ENCODE peak calls at places on chromosomes 5 and 9, in eight cellular contexts. One of them, this sample, is unnamed.
A peak's percentile ranks its signal among the peaks of the same experiment; 100 is the strongest.

GRCh38 chr9:132042324-132042723 is 37.3 kb downstream of the MED27 start:
- DNase-seq in endodermal cell: no peak
- DNase-seq in HepG2: no peak
- DNase-seq in BE2C: no peak
- DNase-seq in IMR-90: peak; percentile 99
- DNase-seq in mesendoderm: peak; percentile 19
- DNase-seq in Peyer's patch: no peak
- DNase-seq in heart right ventricle: no peak
- DNase-seq in this sample: no peak

GRCh38 chr5:73280821-73281746 is 108.1 kb downstream of the TMEM174 start:
- DNase-seq in heart right ventricle: peak; percentile 54
- DNase-seq in Peyer's patch: no peak
- DNase-seq in mesendoderm: no peak
- DNase-seq in BE2C: peak; percentile 78
- DNase-seq in IMR-90: peak; percentile 65
- DNase-seq in HepG2: no peak
- DNase-seq in endodermal cell: no peak
- DNase-seq in this sample: no peak

GRCh38 chr9:136533775-136534157 is 12.1 kb downstream of the NOTCH1 start:
- DNase-seq in endodermal cell: no peak
- DNase-seq in IMR-90: no peak
- DNase-seq in BE2C: no peak
- DNase-seq in Peyer's patch: peak; percentile 81
- DNase-seq in heart right ventricle: no peak
- DNase-seq in HepG2: no peak
- DNase-seq in mesendoderm: no peak
- DNase-seq in this sample: peak; percentile 89

GRCh38 chr5:156414381-156414780 is 87.4 kb downstream of the SGCD start:
- DNase-seq in HepG2: no peak
- DNase-seq in BE2C: no peak
- DNase-seq in Peyer's patch: no peak
- DNase-seq in heart right ventricle: no peak
- DNase-seq in endodermal cell: no peak
- DNase-seq in IMR-90: peak; percentile 28
- DNase-seq in mesendoderm: no peak
- DNase-seq in this sample: no peak

GRCh38 chr5:31173621-31174020 is 19.9 kb upstream of the CDH6 start:
- DNase-seq in HepG2: no peak
- DNase-seq in IMR-90: no peak
- DNase-seq in BE2C: no peak
- DNase-seq in heart right ventricle: no peak
- DNase-seq in endodermal cell: no peak
- DNase-seq in mesendoderm: no peak
- DNase-seq in Peyer's patch: no peak
- DNase-seq in this sample: no peak

GRCh38 chr5:174668349-174668748 is 56.0 kb upstream of the MSX2 start:
- DNase-seq in endodermal cell: no peak
- DNase-seq in BE2C: no peak
- DNase-seq in IMR-90: no peak
- DNase-seq in heart right ventricle: no peak
- DNase-seq in HepG2: no peak
- DNase-seq in Peyer's patch: no peak
- DNase-seq in mesendoderm: no peak
- DNase-seq in this sample: no peak

GRCh38 chr9:70971698-70972097 is 149.7 kb downstream of the TRPM3 start:
- DNase-seq in BE2C: no peak
- DNase-seq in HepG2: no peak
- DNase-seq in heart right ventricle: no peak
- DNase-seq in endodermal cell: no peak
- DNase-seq in Peyer's patch: no peak
- DNase-seq in mesendoderm: peak; percentile 12
- DNase-seq in IMR-90: no peak
- DNase-seq in this sample: no peak

GRCh38 chr5:123429993-123430392 is 6.8 kb upstream of the CEP120 start:
- DNase-seq in mesendoderm: no peak
- DNase-seq in HepG2: peak; percentile 44
- DNase-seq in IMR-90: peak; percentile 94
- DNase-seq in endodermal cell: no peak
- DNase-seq in Peyer's patch: no peak
- DNase-seq in BE2C: no peak
- DNase-seq in heart right ventricle: no peak
- DNase-seq in this sample: no peak

GRCh38 chr9:93087971-93088655 is 7.9 kb upstream of the CARD19 start:
- DNase-seq in IMR-90: no peak
- DNase-seq in mesendoderm: no peak
- DNase-seq in HepG2: no peak
- DNase-seq in Peyer's patch: peak; percentile 46
- DNase-seq in heart right ventricle: no peak
- DNase-seq in endodermal cell: peak; percentile 15
- DNase-seq in BE2C: no peak
- DNase-seq in this sample: no peak

GRCh38 chr5:66742083-66742895 is 146.1 kb downstream of the MAST4 start:
- DNase-seq in HepG2: peak; percentile 33
- DNase-seq in endodermal cell: peak; percentile 63
- DNase-seq in mesendoderm: peak; percentile 35
- DNase-seq in heart right ventricle: peak; percentile 28
- DNase-seq in Peyer's patch: no peak
- DNase-seq in IMR-90: no peak
- DNase-seq in BE2C: no peak
- DNase-seq in this sample: peak; percentile 28

GRCh38 chr9:113511856-113512761 is 48.6 kb downstream of the RGS3 start:
- DNase-seq in HepG2: no peak
- DNase-seq in endodermal cell: no peak
- DNase-seq in IMR-90: peak; percentile 73
- DNase-seq in Peyer's patch: no peak
- DNase-seq in BE2C: no peak
- DNase-seq in mesendoderm: no peak
- DNase-seq in heart right ventricle: no peak
- DNase-seq in this sample: peak; percentile 49

GRCh38 chr5:171438753-171439152 is 19.3 kb downstream of the FGF18 start:
- DNase-seq in Peyer's patch: no peak
- DNase-seq in HepG2: no peak
- DNase-seq in endodermal cell: no peak
- DNase-seq in BE2C: no peak
- DNase-seq in heart right ventricle: no peak
- DNase-seq in IMR-90: no peak
- DNase-seq in mesendoderm: no peak
- DNase-seq in this sample: no peak

GRCh38 chr9:85577353-85577952 is 164.3 kb downstream of the AGTPBP1 start:
- DNase-seq in endodermal cell: no peak
- DNase-seq in Peyer's patch: no peak
- DNase-seq in BE2C: no peak
- DNase-seq in mesendoderm: no peak
- DNase-seq in HepG2: no peak
- DNase-seq in heart right ventricle: no peak
- DNase-seq in IMR-90: peak; percentile 4
- DNase-seq in this sample: no peak

GRCh38 chr9:63816742-63817621 is 1468.0 kb downstream of the FOXD4L5 start:
- DNase-seq in BE2C: peak; percentile 87
- DNase-seq in mesendoderm: peak; percentile 98
- DNase-seq in heart right ventricle: peak; percentile 80
- DNase-seq in Peyer's patch: peak; percentile 79
- DNase-seq in endodermal cell: peak; percentile 100
- DNase-seq in IMR-90: peak; percentile 82
- DNase-seq in HepG2: peak; percentile 70
- DNase-seq in this sample: peak; percentile 85

GRCh38 chr5:116598871-116599270 is 24.2 kb upstream of the SEMA6A start:
- DNase-seq in mesendoderm: no peak
- DNase-seq in HepG2: no peak
- DNase-seq in BE2C: no peak
- DNase-seq in heart right ventricle: no peak
- DNase-seq in IMR-90: no peak
- DNase-seq in Peyer's patch: no peak
- DNase-seq in endodermal cell: no peak
- DNase-seq in this sample: no peak

GRCh38 chr9:106921341-106921899 is 58.5 kb downstream of the ZNF462 start:
- DNase-seq in mesendoderm: peak; percentile 90
- DNase-seq in endodermal cell: peak; percentile 60
- DNase-seq in Peyer's patch: no peak
- DNase-seq in IMR-90: peak; percentile 84
- DNase-seq in heart right ventricle: peak; percentile 77
- DNase-seq in HepG2: peak; percentile 8
- DNase-seq in BE2C: peak; percentile 51
- DNase-seq in this sample: no peak

GRCh38 chr5:179195561-179196419 is 135.6 kb downstream of the ZNF354C start:
- DNase-seq in HepG2: no peak
- DNase-seq in IMR-90: no peak
- DNase-seq in heart right ventricle: no peak
- DNase-seq in mesendoderm: no peak
- DNase-seq in Peyer's patch: peak; percentile 30
- DNase-seq in endodermal cell: no peak
- DNase-seq in BE2C: peak; percentile 6
- DNase-seq in this sample: no peak

GRCh38 chr5:119750887-119751733 is 121.8 kb downstream of the FAM170A start:
- DNase-seq in Peyer's patch: no peak
- DNase-seq in BE2C: no peak
- DNase-seq in HepG2: no peak
- DNase-seq in heart right ventricle: no peak
- DNase-seq in mesendoderm: no peak
- DNase-seq in IMR-90: no peak
- DNase-seq in endodermal cell: no peak
- DNase-seq in this sample: no peak

GRCh38 chr5:179812135-179812825 is 5.6 kb upstream of the MGAT4B start:
- DNase-seq in IMR-90: no peak
- DNase-seq in BE2C: no peak
- DNase-seq in mesendoderm: no peak
- DNase-seq in Peyer's patch: no peak
- DNase-seq in HepG2: no peak
- DNase-seq in endodermal cell: no peak
- DNase-seq in heart right ventricle: peak; percentile 2
- DNase-seq in this sample: no peak

GRCh38 chr9:121774715-121775613 is 123.5 kb downstream of the DAB2IP start:
- DNase-seq in HepG2: no peak
- DNase-seq in endodermal cell: no peak
- DNase-seq in IMR-90: no peak
- DNase-seq in Peyer's patch: peak; percentile 41
- DNase-seq in BE2C: peak; percentile 10
- DNase-seq in heart right ventricle: peak; percentile 2
- DNase-seq in mesendoderm: no peak
- DNase-seq in this sample: peak; percentile 20

GRCh38 chr5:174731214-174732039 is 7.0 kb downstream of the MSX2 start:
- DNase-seq in mesendoderm: peak; percentile 85
- DNase-seq in BE2C: no peak
- DNase-seq in Peyer's patch: no peak
- DNase-seq in HepG2: no peak
- DNase-seq in IMR-90: no peak
- DNase-seq in heart right ventricle: no peak
- DNase-seq in endodermal cell: peak; percentile 77
- DNase-seq in this sample: no peak

GRCh38 chr5:124741711-124742496 is 4.5 kb downstream of the ZNF608 start:
- DNase-seq in endodermal cell: no peak
- DNase-seq in heart right ventricle: no peak
- DNase-seq in HepG2: no peak
- DNase-seq in IMR-90: peak; percentile 83
- DNase-seq in Peyer's patch: no peak
- DNase-seq in BE2C: no peak
- DNase-seq in mesendoderm: peak; percentile 92
- DNase-seq in this sample: no peak

GRCh38 chr5:61371474-61371873 is 39.4 kb downstream of the ZSWIM6 start:
- DNase-seq in BE2C: no peak
- DNase-seq in mesendoderm: peak; percentile 55
- DNase-seq in HepG2: no peak
- DNase-seq in heart right ventricle: no peak
- DNase-seq in IMR-90: no peak
- DNase-seq in endodermal cell: no peak
- DNase-seq in Peyer's patch: no peak
- DNase-seq in this sample: no peak

DNA sequence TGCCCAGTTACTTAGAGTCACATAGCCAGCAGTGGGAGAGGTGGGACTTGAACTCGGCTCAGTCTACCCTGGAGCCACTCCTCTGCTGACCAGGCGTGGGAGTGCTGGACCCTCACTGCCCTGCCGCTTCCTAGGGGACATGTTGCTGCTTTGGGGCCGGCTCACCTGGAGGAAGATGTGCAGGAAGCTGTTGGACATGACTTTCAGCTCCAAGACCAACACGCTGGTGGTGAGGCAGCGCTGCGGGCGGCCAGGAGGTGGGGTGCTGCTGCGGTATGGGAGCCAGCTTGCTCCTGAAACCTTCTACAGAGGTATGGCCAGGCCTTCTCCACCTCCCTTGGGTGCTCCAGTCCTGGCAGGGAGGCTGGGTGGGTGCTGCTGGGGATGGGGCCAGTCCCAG is 3.4 kb upstream of the CACFD1 start:
- DNase-seq in HepG2: no peak
- DNase-seq in BE2C: no peak
- DNase-seq in Peyer's patch: no peak
- DNase-seq in mesendoderm: no peak
- DNase-seq in heart right ventricle: no peak
- DNase-seq in IMR-90: no peak
- DNase-seq in endodermal cell: peak; percentile 74
- DNase-seq in this sample: no peak
- H3K4me1 ChIP-seq in HepG2: peaks cover 36% of the 10 kb centered on the region
- H3K4me1 ChIP-seq in BE2C: peaks cover 8% of the 10 kb centered on the region
- H3K4me1 ChIP-seq in Peyer's patch: no peaks in the 10 kb centered on the region
- H3K4me1 ChIP-seq in mesendoderm: peaks cover 4% of the 10 kb centered on the region
- H3K4me1 ChIP-seq in heart right ventricle: peaks cover 16% of the 10 kb centered on the region
- H3K4me1 ChIP-seq in IMR-90: peaks cover 7% of the 10 kb centered on the region
- H3K4me1 ChIP-seq in endodermal cell: peaks cover 2% of the 10 kb centered on the region
- H3K4me1 ChIP-seq in this sample: peaks cover 7% of the 10 kb centered on the region

GRCh38 chr5:151219138-151219537 is 4.8 kb downstream of the CCDC69 start:
- DNase-seq in BE2C: no peak
- DNase-seq in endodermal cell: no peak
- DNase-seq in heart right ventricle: no peak
- DNase-seq in mesendoderm: no peak
- DNase-seq in IMR-90: no peak
- DNase-seq in Peyer's patch: no peak
- DNase-seq in HepG2: no peak
- DNase-seq in this sample: no peak
- H3K4me1 ChIP-seq in BE2C: no peaks in the 10 kb centered on the region
- H3K4me1 ChIP-seq in endodermal cell: no peaks in the 10 kb centered on the region
- H3K4me1 ChIP-seq in heart right ventricle: peaks cover 78% of the 10 kb centered on the region
- H3K4me1 ChIP-seq in mesendoderm: peaks cover 2% of the 10 kb centered on the region
- H3K4me1 ChIP-seq in IMR-90: peaks cover 5% of the 10 kb centered on the region
- H3K4me1 ChIP-seq in Peyer's patch: peaks cover 37% of the 10 kb centered on the region
- H3K4me1 ChIP-seq in HepG2: peaks cover 46% of the 10 kb centered on the region
- H3K4me1 ChIP-seq in this sample: peaks cover 23% of the 10 kb centered on the region

GRCh38 chr5:172550996-172551395 is 90.1 kb upstream of the NEURL1B start:
- DNase-seq in HepG2: no peak
- DNase-seq in IMR-90: no peak
- DNase-seq in BE2C: no peak
- DNase-seq in Peyer's patch: no peak
- DNase-seq in endodermal cell: peak; percentile 41
- DNase-seq in heart right ventricle: no peak
- DNase-seq in mesendoderm: no peak
- DNase-seq in this sample: no peak
- H3K4me1 ChIP-seq in HepG2: no peaks in the 10 kb centered on the region
- H3K4me1 ChIP-seq in IMR-90: no peaks in the 10 kb centered on the region
- H3K4me1 ChIP-seq in BE2C: peaks cover 9% of the 10 kb centered on the region
- H3K4me1 ChIP-seq in Peyer's patch: no peaks in the 10 kb centered on the region
- H3K4me1 ChIP-seq in endodermal cell: no peaks in the 10 kb centered on the region
- H3K4me1 ChIP-seq in heart right ventricle: peaks cover 29% of the 10 kb centered on the region
- H3K4me1 ChIP-seq in mesendoderm: no peaks in the 10 kb centered on the region
- H3K4me1 ChIP-seq in this sample: peaks cover 2% of the 10 kb centered on the region

DNA sequence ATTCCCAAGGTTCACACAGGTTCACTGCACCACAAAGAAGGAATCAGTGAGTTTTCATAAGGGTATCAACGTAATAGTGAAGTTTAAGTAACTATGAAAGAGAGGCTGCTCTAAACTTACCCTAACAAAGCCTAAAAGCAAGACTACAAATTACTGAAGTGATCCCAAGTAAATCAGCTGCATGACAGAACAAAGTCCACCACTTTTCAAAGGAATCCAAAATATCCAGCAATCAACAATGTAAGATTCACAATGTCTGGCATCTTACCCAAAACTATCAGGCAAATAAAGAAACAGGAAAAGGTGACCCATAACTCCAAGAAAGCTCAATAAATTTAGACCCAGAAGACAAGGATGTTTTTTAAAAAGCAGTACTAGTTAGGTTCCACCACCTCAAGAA is 70.1 kb downstream of the GNAQ start:
- DNase-seq in BE2C: no peak
- DNase-seq in endodermal cell: no peak
- DNase-seq in HepG2: peak; percentile 13
- DNase-seq in Peyer's patch: no peak
- DNase-seq in heart right ventricle: no peak
- DNase-seq in IMR-90: no peak
- DNase-seq in mesendoderm: peak; percentile 54
- DNase-seq in this sample: no peak
- H3K4me1 ChIP-seq in BE2C: peaks cover 15% of the 10 kb centered on the region
- H3K4me1 ChIP-seq in endodermal cell: peaks cover 11% of the 10 kb centered on the region
- H3K4me1 ChIP-seq in HepG2: peaks cover 27% of the 10 kb centered on the region
- H3K4me1 ChIP-seq in Peyer's patch: no peaks in the 10 kb centered on the region
- H3K4me1 ChIP-seq in heart right ventricle: peaks cover 45% of the 10 kb centered on the region
- H3K4me1 ChIP-seq in IMR-90: peaks cover 6% of the 10 kb centered on the region
- H3K4me1 ChIP-seq in mesendoderm: peaks cover 11% of the 10 kb centered on the region
- H3K4me1 ChIP-seq in this sample: no peaks in the 10 kb centered on the region

This sample was measured in mucosa of descending colon.